ENCODE peak calls at places on chromosomes 16 and 17, in nine cellular contexts. One of them, this sample, is unnamed.

GRCh38 chr17:46851029-46851741 is at the start of gene WNT9B:
- DNase-seq in fibroblast of the conjunctiva: no peak
- DNase-seq in stimulated activated effector memory CD8-positive, alpha-beta T cell treated with anti-CD3 and anti-CD28 coated beads, Interleukin-12 subunit alpha, Interleukin-12 subunit beta, amount 100 ng/mL, for 72 hours: no peak
- DNase-seq in cardiac muscle cell: no peak
- DNase-seq in left ventricle myocardium inferior: no peak
- DNase-seq in aorta: peak; percentile 72
- DNase-seq in EL: no peak
- DNase-seq in activated effector memory CD4-positive, alpha-beta T cell treated with anti-CD3 and anti-CD28 coated beads, Interleukin-2, amount 50 U/mL, for 16 hours: no peak
- DNase-seq in heart right ventricle: no peak
- DNase-seq in this sample: peak; percentile 58

GRCh38 chr17:49676276-49676868 is 1.5 kb downstream of the SPOP start:
- DNase-seq in fibroblast of the conjunctiva: peak; percentile 23
- DNase-seq in stimulated activated effector memory CD8-positive, alpha-beta T cell treated with anti-CD3 and anti-CD28 coated beads, Interleukin-12 subunit alpha, Interleukin-12 subunit beta, amount 100 ng/mL, for 72 hours: no peak
- DNase-seq in cardiac muscle cell: peak; percentile 48
- DNase-seq in left ventricle myocardium inferior: no peak
- DNase-seq in aorta: no peak
- DNase-seq in EL: peak; percentile 29
- DNase-seq in activated effector memory CD4-positive, alpha-beta T cell treated with anti-CD3 and anti-CD28 coated beads, Interleukin-2, amount 50 U/mL, for 16 hours: no peak
- DNase-seq in heart right ventricle: no peak
- DNase-seq in this sample: no peak

GRCh38 chr17:69574257-69575197 is 160.0 kb downstream of the MAP2K6 start:
- DNase-seq in fibroblast of the conjunctiva: peak; percentile 14
- DNase-seq in stimulated activated effector memory CD8-positive, alpha-beta T cell treated with anti-CD3 and anti-CD28 coated beads, Interleukin-12 subunit alpha, Interleukin-12 subunit beta, amount 100 ng/mL, for 72 hours: no peak
- DNase-seq in cardiac muscle cell: peak; percentile 51
- DNase-seq in left ventricle myocardium inferior: no peak
- DNase-seq in aorta: no peak
- DNase-seq in EL: peak; percentile 82
- DNase-seq in activated effector memory CD4-positive, alpha-beta T cell treated with anti-CD3 and anti-CD28 coated beads, Interleukin-2, amount 50 U/mL, for 16 hours: no peak
- DNase-seq in heart right ventricle: no peak
- DNase-seq in this sample: no peak

GRCh38 chr16:29674188-29674587 is 4.8 kb upstream of the QPRT start:
- DNase-seq in fibroblast of the conjunctiva: no peak
- DNase-seq in stimulated activated effector memory CD8-positive, alpha-beta T cell treated with anti-CD3 and anti-CD28 coated beads, Interleukin-12 subunit alpha, Interleukin-12 subunit beta, amount 100 ng/mL, for 72 hours: no peak
- DNase-seq in cardiac muscle cell: peak; percentile 88
- DNase-seq in left ventricle myocardium inferior: peak; percentile 39
- DNase-seq in aorta: no peak
- DNase-seq in EL: no peak
- DNase-seq in activated effector memory CD4-positive, alpha-beta T cell treated with anti-CD3 and anti-CD28 coated beads, Interleukin-2, amount 50 U/mL, for 16 hours: no peak
- DNase-seq in heart right ventricle: peak; percentile 38
- DNase-seq in this sample: no peak

GRCh38 chr16:27080870-27081269 is 14.1 kb downstream of the C16orf82 start:
- DNase-seq in fibroblast of the conjunctiva: no peak
- DNase-seq in stimulated activated effector memory CD8-positive, alpha-beta T cell treated with anti-CD3 and anti-CD28 coated beads, Interleukin-12 subunit alpha, Interleukin-12 subunit beta, amount 100 ng/mL, for 72 hours: no peak
- DNase-seq in cardiac muscle cell: peak; percentile 11
- DNase-seq in left ventricle myocardium inferior: no peak
- DNase-seq in aorta: no peak
- DNase-seq in EL: no peak
- DNase-seq in activated effector memory CD4-positive, alpha-beta T cell treated with anti-CD3 and anti-CD28 coated beads, Interleukin-2, amount 50 U/mL, for 16 hours: peak; percentile 14
- DNase-seq in heart right ventricle: no peak
- DNase-seq in this sample: no peak

GRCh38 chr16:65297453-65297852 is 175.6 kb upstream of the CDH11 start:
- DNase-seq in fibroblast of the conjunctiva: no peak
- DNase-seq in stimulated activated effector memory CD8-positive, alpha-beta T cell treated with anti-CD3 and anti-CD28 coated beads, Interleukin-12 subunit alpha, Interleukin-12 subunit beta, amount 100 ng/mL, for 72 hours: no peak
- DNase-seq in cardiac muscle cell: peak; percentile 33
- DNase-seq in left ventricle myocardium inferior: no peak
- DNase-seq in aorta: no peak
- DNase-seq in EL: no peak
- DNase-seq in activated effector memory CD4-positive, alpha-beta T cell treated with anti-CD3 and anti-CD28 coated beads, Interleukin-2, amount 50 U/mL, for 16 hours: no peak
- DNase-seq in heart right ventricle: no peak
- DNase-seq in this sample: no peak

GRCh38 chr17:45372325-45372869 is 55.6 kb upstream of the MAP3K14 start:
- DNase-seq in fibroblast of the conjunctiva: no peak
- DNase-seq in stimulated activated effector memory CD8-positive, alpha-beta T cell treated with anti-CD3 and anti-CD28 coated beads, Interleukin-12 subunit alpha, Interleukin-12 subunit beta, amount 100 ng/mL, for 72 hours: no peak
- DNase-seq in cardiac muscle cell: peak; percentile 32
- DNase-seq in left ventricle myocardium inferior: no peak
- DNase-seq in aorta: peak; percentile 30
- DNase-seq in EL: peak; percentile 47
- DNase-seq in activated effector memory CD4-positive, alpha-beta T cell treated with anti-CD3 and anti-CD28 coated beads, Interleukin-2, amount 50 U/mL, for 16 hours: peak; percentile 47
- DNase-seq in heart right ventricle: no peak
- DNase-seq in this sample: peak; percentile 40

GRCh38 chr16:72769876-72770275 is 278.1 kb downstream of the ZFHX3 start:
- DNase-seq in fibroblast of the conjunctiva: no peak
- DNase-seq in stimulated activated effector memory CD8-positive, alpha-beta T cell treated with anti-CD3 and anti-CD28 coated beads, Interleukin-12 subunit alpha, Interleukin-12 subunit beta, amount 100 ng/mL, for 72 hours: no peak
- DNase-seq in cardiac muscle cell: no peak
- DNase-seq in left ventricle myocardium inferior: no peak
- DNase-seq in aorta: no peak
- DNase-seq in EL: peak; percentile 8
- DNase-seq in activated effector memory CD4-positive, alpha-beta T cell treated with anti-CD3 and anti-CD28 coated beads, Interleukin-2, amount 50 U/mL, for 16 hours: no peak
- DNase-seq in heart right ventricle: no peak
- DNase-seq in this sample: no peak

GRCh38 chr17:73197141-73197540 is 4.3 kb downstream of the COG1 start:
- DNase-seq in fibroblast of the conjunctiva: no peak
- DNase-seq in stimulated activated effector memory CD8-positive, alpha-beta T cell treated with anti-CD3 and anti-CD28 coated beads, Interleukin-12 subunit alpha, Interleukin-12 subunit beta, amount 100 ng/mL, for 72 hours: no peak
- DNase-seq in cardiac muscle cell: no peak
- DNase-seq in left ventricle myocardium inferior: no peak
- DNase-seq in aorta: no peak
- DNase-seq in EL: no peak
- DNase-seq in activated effector memory CD4-positive, alpha-beta T cell treated with anti-CD3 and anti-CD28 coated beads, Interleukin-2, amount 50 U/mL, for 16 hours: peak; percentile 41
- DNase-seq in heart right ventricle: no peak
- DNase-seq in this sample: no peak

GRCh38 chr17:49741692-49742076 is 22.2 kb downstream of the FAM117A start:
- DNase-seq in fibroblast of the conjunctiva: no peak
- DNase-seq in stimulated activated effector memory CD8-positive, alpha-beta T cell treated with anti-CD3 and anti-CD28 coated beads, Interleukin-12 subunit alpha, Interleukin-12 subunit beta, amount 100 ng/mL, for 72 hours: no peak
- DNase-seq in cardiac muscle cell: no peak
- DNase-seq in left ventricle myocardium inferior: no peak
- DNase-seq in aorta: no peak
- DNase-seq in EL: no peak
- DNase-seq in activated effector memory CD4-positive, alpha-beta T cell treated with anti-CD3 and anti-CD28 coated beads, Interleukin-2, amount 50 U/mL, for 16 hours: peak; percentile 2
- DNase-seq in heart right ventricle: no peak
- DNase-seq in this sample: no peak

GRCh38 chr16:19749571-19750080 is 31.6 kb downstream of the IQCK start:
- DNase-seq in fibroblast of the conjunctiva: no peak
- DNase-seq in stimulated activated effector memory CD8-positive, alpha-beta T cell treated with anti-CD3 and anti-CD28 coated beads, Interleukin-12 subunit alpha, Interleukin-12 subunit beta, amount 100 ng/mL, for 72 hours: no peak
- DNase-seq in cardiac muscle cell: no peak
- DNase-seq in left ventricle myocardium inferior: no peak
- DNase-seq in aorta: no peak
- DNase-seq in EL: no peak
- DNase-seq in activated effector memory CD4-positive, alpha-beta T cell treated with anti-CD3 and anti-CD28 coated beads, Interleukin-2, amount 50 U/mL, for 16 hours: no peak
- DNase-seq in heart right ventricle: no peak
- DNase-seq in this sample: no peak

This sample was measured in right lobe of liver.